ENCODE peak calls at places on chromosomes 5 and 9, in five cellular contexts. One of them, this sample, is unnamed.

GRCh38 chr5:16894236-16895057 is 41.6 kb downstream of the MYO10 start:
- DNase-seq in neural progenitor cell: peak
- DNase-seq in GM06990: no peak
- DNase-seq in progenitor cell of endocrine pancreas: no peak
- DNase-seq in hepatocyte: peak
- DNase-seq in this sample: peak

GRCh38 chr5:68928617-68929302 is 165.1 kb upstream of the SLC30A5 start:
- DNase-seq in GM06990: no peak
- DNase-seq in hepatocyte: no peak
- DNase-seq in neural progenitor cell: no peak
- DNase-seq in progenitor cell of endocrine pancreas: no peak
- DNase-seq in this sample: no peak

GRCh38 chr9:111851536-111851935 is 45.1 kb upstream of the UGCG start:
- DNase-seq in hepatocyte: peak
- DNase-seq in progenitor cell of endocrine pancreas: no peak
- DNase-seq in neural progenitor cell: no peak
- DNase-seq in GM06990: no peak
- DNase-seq in this sample: peak

GRCh38 chr5:167899490-167899889 is 392.0 kb upstream of the WWC1 start:
- DNase-seq in neural progenitor cell: no peak
- DNase-seq in progenitor cell of endocrine pancreas: no peak
- DNase-seq in GM06990: no peak
- DNase-seq in hepatocyte: no peak
- DNase-seq in this sample: peak

GRCh38 chr5:173745123-173745522 is 128.7 kb upstream of the BOD1 start:
- DNase-seq in hepatocyte: no peak
- DNase-seq in neural progenitor cell: no peak
- DNase-seq in GM06990: peak
- DNase-seq in progenitor cell of endocrine pancreas: no peak
- DNase-seq in this sample: no peak

GRCh38 chr9:117678882-117679281 is 25.3 kb upstream of the TLR4 start:
- DNase-seq in neural progenitor cell: no peak
- DNase-seq in hepatocyte: peak
- DNase-seq in progenitor cell of endocrine pancreas: no peak
- DNase-seq in GM06990: no peak
- DNase-seq in this sample: no peak

GRCh38 chr9:95007470-95007869 is 281.0 kb downstream of the AOPEP start:
- DNase-seq in progenitor cell of endocrine pancreas: no peak
- DNase-seq in GM06990: no peak
- DNase-seq in neural progenitor cell: no peak
- DNase-seq in hepatocyte: no peak
- DNase-seq in this sample: no peak

GRCh38 chr9:136309101-136309801 is 5.4 kb upstream of the CCDC187 start:
- DNase-seq in GM06990: peak
- DNase-seq in progenitor cell of endocrine pancreas: no peak
- DNase-seq in neural progenitor cell: no peak
- DNase-seq in hepatocyte: no peak
- DNase-seq in this sample: no peak

GRCh38 chr9:125126019-125126746 is 17.1 kb downstream of the SCAI start:
- DNase-seq in GM06990: peak
- DNase-seq in hepatocyte: peak
- DNase-seq in progenitor cell of endocrine pancreas: no peak
- DNase-seq in neural progenitor cell: no peak
- DNase-seq in this sample: no peak

DNA sequence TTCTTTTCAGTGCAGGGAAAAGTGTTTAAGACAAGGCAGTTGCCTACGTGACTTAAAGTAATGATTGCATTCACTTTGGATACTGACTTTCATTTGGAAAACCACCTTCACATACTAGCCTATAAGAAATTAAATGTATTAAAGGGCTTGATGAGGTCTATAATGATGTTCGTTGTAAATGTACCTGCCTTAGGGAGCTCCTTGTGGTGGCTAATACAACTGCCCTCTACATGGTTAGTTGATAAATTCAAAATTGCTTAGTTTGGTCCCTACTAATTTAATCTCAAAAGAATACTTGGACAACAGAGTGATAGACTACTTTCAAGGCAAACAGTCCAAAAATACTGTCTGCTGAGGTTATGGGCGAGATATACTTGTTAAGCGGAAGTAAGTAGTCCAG is 3.8 kb downstream of the VLDLR start:
- DNase-seq in neural progenitor cell: no peak
- DNase-seq in hepatocyte: no peak
- DNase-seq in progenitor cell of endocrine pancreas: no peak
- DNase-seq in GM06990: no peak
- DNase-seq in this sample: no peak
- TF ChIP-seq CTCF in neural progenitor cell: no peak
- TF ChIP-seq CTCF in hepatocyte: no peak
- TF ChIP-seq CTCF in progenitor cell of endocrine pancreas: peak
- TF ChIP-seq CTCF in GM06990: no peak
- TF ChIP-seq CTCF in this sample: no peak

GRCh38 chr5:64766105-64766504 is 2.4 kb downstream of the SREK1IP1 start:
- DNase-seq in hepatocyte: peak
- DNase-seq in GM06990: no peak
- DNase-seq in neural progenitor cell: no peak
- DNase-seq in progenitor cell of endocrine pancreas: no peak
- DNase-seq in this sample: peak

GRCh38 chr5:64766934-64767333 is 1.6 kb downstream of the SREK1IP1 start:
- DNase-seq in GM06990: no peak
- DNase-seq in hepatocyte: no peak
- DNase-seq in neural progenitor cell: no peak
- DNase-seq in progenitor cell of endocrine pancreas: no peak
- DNase-seq in this sample: no peak

GRCh38 chr5:64769856-64770255 is 1.1 kb downstream of the CWC27 start:
- DNase-seq in GM06990: no peak
- DNase-seq in hepatocyte: no peak
- DNase-seq in progenitor cell of endocrine pancreas: no peak
- DNase-seq in neural progenitor cell: no peak
- DNase-seq in this sample: no peak

GRCh38 chr5:64767959-64768357 is 533 bp downstream of the SREK1IP1 start:
- DNase-seq in neural progenitor cell: peak
- DNase-seq in hepatocyte: peak
- DNase-seq in progenitor cell of endocrine pancreas: no peak
- DNase-seq in GM06990: no peak
- DNase-seq in this sample: peak

DNA sequence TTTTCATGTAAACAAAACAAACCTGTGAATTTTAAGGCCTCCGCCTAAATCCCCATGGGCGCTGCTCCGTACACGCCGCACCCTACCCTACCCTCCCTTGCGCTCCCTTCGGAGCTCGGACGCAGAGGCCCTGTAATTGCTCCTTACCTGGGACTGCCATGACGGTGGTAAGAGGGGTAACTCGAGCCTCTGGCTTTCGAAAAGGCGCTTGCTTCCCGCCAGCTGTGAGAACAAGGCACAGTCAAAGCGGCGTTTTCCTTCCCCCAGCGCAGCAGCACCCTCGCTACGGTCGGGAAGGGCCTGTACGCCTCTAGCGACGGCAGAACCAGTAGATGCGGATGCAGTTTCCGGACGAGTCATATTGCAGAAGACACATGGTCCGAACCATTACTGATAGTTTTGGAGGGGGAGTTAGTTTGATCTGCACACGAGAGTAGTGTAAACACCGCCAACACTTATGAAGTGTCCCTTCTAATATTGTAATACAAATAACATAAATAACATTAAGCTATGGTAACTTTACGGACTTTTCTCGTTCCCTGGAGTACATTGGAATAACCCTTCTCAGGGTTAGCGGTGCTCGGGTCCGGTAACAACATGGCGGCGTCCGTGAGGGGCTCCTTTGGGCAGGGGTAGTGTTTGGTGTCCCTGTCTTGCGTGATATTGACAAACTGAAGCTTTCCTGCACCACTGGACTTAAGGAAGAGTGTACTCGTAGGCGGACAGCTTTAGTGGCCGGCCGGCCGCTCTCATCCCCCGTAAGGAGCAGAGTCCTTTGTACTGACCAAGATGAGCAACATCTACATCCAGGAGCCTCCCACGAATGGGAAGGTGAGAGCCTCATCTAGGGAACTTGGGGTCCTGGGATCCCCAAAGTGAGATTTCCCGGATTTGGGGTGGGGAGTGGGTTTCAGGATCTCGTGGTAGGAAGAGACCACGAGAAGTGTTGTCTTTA is at the start of the genes CWC27 and SREK1IP1:
- DNase-seq in GM06990: peak
- DNase-seq in neural progenitor cell: peak
- DNase-seq in progenitor cell of endocrine pancreas: peak
- DNase-seq in hepatocyte: peak
- DNase-seq in this sample: peak
- TF ChIP-seq CTCF in GM06990: peak
- TF ChIP-seq CTCF in neural progenitor cell: peak
- TF ChIP-seq CTCF in progenitor cell of endocrine pancreas: peak
- TF ChIP-seq CTCF in hepatocyte: no peak
- TF ChIP-seq CTCF in this sample: no peak

GRCh38 chr9:129728744-129729143 is 24.1 kb downstream of the PTGES start:
- DNase-seq in progenitor cell of endocrine pancreas: no peak
- DNase-seq in neural progenitor cell: no peak
- DNase-seq in hepatocyte: no peak
- DNase-seq in GM06990: no peak
- DNase-seq in this sample: no peak

GRCh38 chr9:129726322-129727160 is 26.3 kb downstream of the PTGES start:
- DNase-seq in GM06990: peak
- DNase-seq in neural progenitor cell: peak
- DNase-seq in progenitor cell of endocrine pancreas: peak
- DNase-seq in hepatocyte: peak
- DNase-seq in this sample: peak

GRCh38 chr9:129722913-129723312 is 29.9 kb downstream of the PTGES start:
- DNase-seq in progenitor cell of endocrine pancreas: no peak
- DNase-seq in GM06990: no peak
- DNase-seq in hepatocyte: no peak
- DNase-seq in neural progenitor cell: no peak
- DNase-seq in this sample: no peak

GRCh38 chr9:129724456-129725190 is 28.2 kb downstream of the PTGES start:
- DNase-seq in GM06990: no peak
- DNase-seq in neural progenitor cell: no peak
- DNase-seq in progenitor cell of endocrine pancreas: no peak
- DNase-seq in hepatocyte: no peak
- DNase-seq in this sample: no peak

GRCh38 chr9:129725841-129726251 is 27.0 kb downstream of the PTGES start:
- DNase-seq in GM06990: no peak
- DNase-seq in hepatocyte: peak
- DNase-seq in progenitor cell of endocrine pancreas: no peak
- DNase-seq in neural progenitor cell: no peak
- DNase-seq in this sample: no peak
- TF ChIP-seq CTCF in GM06990: no peak
- TF ChIP-seq CTCF in hepatocyte: no peak
- TF ChIP-seq CTCF in progenitor cell of endocrine pancreas: no peak
- TF ChIP-seq CTCF in neural progenitor cell: no peak
- TF ChIP-seq CTCF in this sample: no peak

GRCh38 chr5:111142932-111143331 is 50.8 kb downstream of the WDR36 start:
- DNase-seq in GM06990: no peak
- DNase-seq in neural progenitor cell: no peak
- DNase-seq in progenitor cell of endocrine pancreas: no peak
- DNase-seq in hepatocyte: no peak
- DNase-seq in this sample: no peak
- TF ChIP-seq CTCF in GM06990: no peak
- TF ChIP-seq CTCF in neural progenitor cell: no peak
- TF ChIP-seq CTCF in progenitor cell of endocrine pancreas: no peak
- TF ChIP-seq CTCF in hepatocyte: no peak
- TF ChIP-seq CTCF in this sample: no peak

DNA sequence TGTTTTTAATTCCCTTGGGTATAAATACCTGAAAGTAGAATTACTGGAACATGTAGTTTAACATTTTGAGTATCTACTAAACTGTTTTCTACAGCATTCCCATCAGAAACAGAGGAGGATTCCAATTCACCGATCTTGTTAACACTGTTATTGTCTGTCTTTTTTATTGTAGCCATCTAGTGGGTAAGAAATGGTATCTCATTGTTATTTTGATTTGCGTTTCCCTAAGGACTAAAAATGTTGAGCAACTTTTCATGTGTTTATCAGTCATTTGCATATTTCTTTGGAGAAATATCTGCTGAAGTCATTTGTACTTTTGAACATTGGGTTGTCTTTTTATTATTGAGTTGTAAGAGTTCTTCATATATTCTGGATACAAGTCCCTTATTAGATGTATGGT is 135.2 kb upstream of the NFIL3 start:
- DNase-seq in hepatocyte: no peak
- DNase-seq in progenitor cell of endocrine pancreas: no peak
- DNase-seq in neural progenitor cell: no peak
- DNase-seq in GM06990: no peak
- DNase-seq in this sample: no peak
- TF ChIP-seq CTCF in hepatocyte: no peak
- TF ChIP-seq CTCF in progenitor cell of endocrine pancreas: no peak
- TF ChIP-seq CTCF in neural progenitor cell: no peak
- TF ChIP-seq CTCF in GM06990: no peak
- TF ChIP-seq CTCF in this sample: no peak

GRCh38 chr5:112737472-112738179 is at the start of gene APC:
- DNase-seq in hepatocyte: peak
- DNase-seq in progenitor cell of endocrine pancreas: peak
- DNase-seq in GM06990: peak
- DNase-seq in neural progenitor cell: peak
- DNase-seq in this sample: peak
- TF ChIP-seq CTCF in hepatocyte: no peak
- TF ChIP-seq CTCF in progenitor cell of endocrine pancreas: peak
- TF ChIP-seq CTCF in GM06990: no peak
- TF ChIP-seq CTCF in neural progenitor cell: peak
- TF ChIP-seq CTCF in this sample: peak

GRCh38 chr5:37839441-37840035 is 303 bp downstream of the GDNF start:
- DNase-seq in hepatocyte: peak
- DNase-seq in GM06990: peak
- DNase-seq in progenitor cell of endocrine pancreas: peak
- DNase-seq in neural progenitor cell: peak
- DNase-seq in this sample: peak
- TF ChIP-seq CTCF in hepatocyte: no peak
- TF ChIP-seq CTCF in GM06990: no peak
- TF ChIP-seq CTCF in progenitor cell of endocrine pancreas: no peak
- TF ChIP-seq CTCF in neural progenitor cell: no peak
- TF ChIP-seq CTCF in this sample: no peak

DNA sequence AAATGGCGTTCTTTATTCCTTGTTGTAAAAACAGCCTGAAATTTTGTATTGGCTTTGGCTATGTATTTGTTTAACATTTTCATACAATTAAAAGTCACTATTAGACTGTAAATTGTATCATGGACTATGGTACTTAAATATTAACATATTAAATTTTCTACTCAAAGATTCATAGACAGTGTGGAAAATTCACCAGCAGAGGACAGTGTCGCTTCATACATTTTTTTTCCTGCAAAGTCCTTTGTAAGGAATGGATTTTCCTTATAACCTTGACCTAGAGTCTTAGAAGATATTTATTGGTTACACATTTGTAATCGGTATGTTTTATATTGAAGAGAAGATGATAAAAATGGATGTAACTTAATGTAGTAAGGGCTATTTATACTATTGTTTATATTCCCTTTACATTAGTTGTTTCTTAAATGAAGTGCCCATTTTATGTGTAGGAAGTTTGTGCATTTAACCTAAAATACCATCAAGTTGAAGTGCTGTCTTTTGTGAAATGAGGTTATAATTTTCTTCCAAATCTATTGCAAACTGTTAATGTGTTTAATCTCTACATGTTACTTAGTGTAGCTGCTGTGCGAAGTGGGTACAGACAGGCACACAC is 150.1 kb downstream of the KDM4C start:
- DNase-seq in hepatocyte: peak
- DNase-seq in neural progenitor cell: no peak
- DNase-seq in GM06990: no peak
- DNase-seq in progenitor cell of endocrine pancreas: no peak
- DNase-seq in this sample: no peak
- TF ChIP-seq CTCF in hepatocyte: peak
- TF ChIP-seq CTCF in neural progenitor cell: peak
- TF ChIP-seq CTCF in GM06990: peak
- TF ChIP-seq CTCF in progenitor cell of endocrine pancreas: peak
- TF ChIP-seq CTCF in this sample: peak

This sample was measured in Calu3.